ENCODE peak calls at places on chromosome 20, in eight cellular contexts. One of them, this sample, is unnamed. For H3K4me1, the result is how much of the 10 kb centered on the place peaks cover.

GRCh38 chr20:13344671-13345070 is 123.6 kb downstream of the ISM1 start:
- DNase-seq in neuronal stem cell: no peak
- DNase-seq in adrenal gland: no peak
- DNase-seq in heart right ventricle: no peak
- DNase-seq in heart left ventricle: no peak
- DNase-seq in prostate gland: no peak
- DNase-seq in esophagus muscularis mucosa: no peak
- DNase-seq in aorta: no peak
- DNase-seq in this sample: no peak

GRCh38 chr20:58880994-58881752 is 28.7 kb downstream of the GNAS start:
- DNase-seq in prostate gland: no peak
- DNase-seq in aorta: no peak
- DNase-seq in neuronal stem cell: no peak
- DNase-seq in heart right ventricle: no peak
- DNase-seq in esophagus muscularis mucosa: no peak
- DNase-seq in heart left ventricle: no peak
- DNase-seq in adrenal gland: peak
- DNase-seq in this sample: peak

GRCh38 chr20:35515949-35516645 is 13.4 kb downstream of the C20orf173 start:
- DNase-seq in heart left ventricle: no peak
- DNase-seq in adrenal gland: peak
- DNase-seq in aorta: no peak
- DNase-seq in neuronal stem cell: no peak
- DNase-seq in prostate gland: no peak
- DNase-seq in heart right ventricle: no peak
- DNase-seq in esophagus muscularis mucosa: no peak
- DNase-seq in this sample: no peak

GRCh38 chr20:62219101-62219991 is 732 bp downstream of the HRH3 start:
- DNase-seq in heart left ventricle: peak
- DNase-seq in esophagus muscularis mucosa: no peak
- DNase-seq in prostate gland: no peak
- DNase-seq in heart right ventricle: no peak
- DNase-seq in aorta: no peak
- DNase-seq in neuronal stem cell: no peak
- DNase-seq in adrenal gland: no peak
- DNase-seq in this sample: no peak

GRCh38 chr20:63624486-63624885 is 2.4 kb downstream of the GMEB2 start:
- DNase-seq in neuronal stem cell: no peak
- DNase-seq in prostate gland: no peak
- DNase-seq in adrenal gland: no peak
- DNase-seq in heart left ventricle: peak
- DNase-seq in heart right ventricle: no peak
- DNase-seq in esophagus muscularis mucosa: no peak
- DNase-seq in aorta: no peak
- DNase-seq in this sample: no peak

GRCh38 chr20:47238780-47239769 is 117.4 kb downstream of the ZMYND8 start:
- DNase-seq in adrenal gland: no peak
- DNase-seq in heart left ventricle: no peak
- DNase-seq in prostate gland: no peak
- DNase-seq in esophagus muscularis mucosa: no peak
- DNase-seq in aorta: no peak
- DNase-seq in neuronal stem cell: no peak
- DNase-seq in heart right ventricle: no peak
- DNase-seq in this sample: no peak

GRCh38 chr20:42401598-42401997 is 783.4 kb upstream of the CHD6 start:
- DNase-seq in adrenal gland: no peak
- DNase-seq in neuronal stem cell: no peak
- DNase-seq in aorta: no peak
- DNase-seq in esophagus muscularis mucosa: peak
- DNase-seq in heart right ventricle: no peak
- DNase-seq in heart left ventricle: no peak
- DNase-seq in prostate gland: no peak
- DNase-seq in this sample: no peak

GRCh38 chr20:6583134-6583738 is 184.2 kb upstream of the BMP2 start:
- DNase-seq in prostate gland: peak
- DNase-seq in heart left ventricle: peak
- DNase-seq in esophagus muscularis mucosa: no peak
- DNase-seq in aorta: no peak
- DNase-seq in heart right ventricle: peak
- DNase-seq in neuronal stem cell: peak
- DNase-seq in adrenal gland: peak
- DNase-seq in this sample: peak

GRCh38 chr20:3550857-3551256 is 80.0 kb downstream of the ATRN start:
- DNase-seq in adrenal gland: no peak
- DNase-seq in neuronal stem cell: no peak
- DNase-seq in heart left ventricle: no peak
- DNase-seq in heart right ventricle: no peak
- DNase-seq in aorta: no peak
- DNase-seq in esophagus muscularis mucosa: no peak
- DNase-seq in prostate gland: no peak
- DNase-seq in this sample: peak

DNA sequence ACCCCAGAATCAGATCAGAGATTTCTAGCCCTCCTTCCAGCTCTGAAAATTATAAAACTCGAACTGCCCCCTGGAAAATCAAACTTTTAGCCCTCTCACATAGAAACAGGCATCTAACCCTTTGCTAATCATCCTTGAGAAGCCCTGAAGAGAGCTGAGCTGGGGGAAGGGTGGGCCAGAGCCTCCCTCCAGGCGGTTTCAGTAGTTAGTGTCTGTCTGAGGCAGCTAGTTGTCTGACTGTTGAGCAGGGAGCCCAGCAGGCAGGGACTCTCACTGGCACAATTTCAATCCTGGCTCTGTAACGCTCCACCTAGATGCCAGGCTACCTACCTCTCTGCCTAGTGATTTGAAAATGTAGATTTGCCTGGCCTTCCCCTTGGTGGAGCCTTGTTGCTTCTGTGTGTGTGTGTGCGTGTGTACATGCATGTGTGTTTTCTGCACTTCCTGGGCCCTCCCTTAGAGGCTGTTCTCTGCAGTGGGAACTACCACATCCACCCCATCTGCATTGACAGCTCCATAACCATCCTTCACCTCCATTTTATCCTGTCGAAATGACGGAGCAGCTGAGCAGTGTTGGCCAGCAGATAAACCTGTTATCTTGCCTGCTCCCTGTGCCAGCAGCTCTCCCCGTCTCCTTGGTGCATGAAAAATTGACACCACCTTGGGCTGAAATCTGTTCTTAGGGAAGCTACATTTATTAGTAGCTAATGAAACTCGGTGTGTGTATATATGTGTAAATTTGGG is 69.6 kb upstream of the VSTM2L start:
- DNase-seq in heart left ventricle: no peak
- DNase-seq in heart right ventricle: no peak
- DNase-seq in adrenal gland: no peak
- DNase-seq in aorta: no peak
- DNase-seq in neuronal stem cell: no peak
- DNase-seq in prostate gland: no peak
- DNase-seq in esophagus muscularis mucosa: no peak
- DNase-seq in this sample: no peak
- H3K4me1 ChIP-seq in heart left ventricle: under half
- H3K4me1 ChIP-seq in heart right ventricle: under half
- H3K4me1 ChIP-seq in adrenal gland: under half
- H3K4me1 ChIP-seq in aorta: under half
- H3K4me1 ChIP-seq in neuronal stem cell: under half
- H3K4me1 ChIP-seq in prostate gland: under half
- H3K4me1 ChIP-seq in esophagus muscularis mucosa: under half
- H3K4me1 ChIP-seq in this sample: under half

GRCh38 chr20:20820780-20821495 is 108.5 kb upstream of the RALGAPA2 start:
- DNase-seq in heart left ventricle: no peak
- DNase-seq in prostate gland: no peak
- DNase-seq in aorta: no peak
- DNase-seq in esophagus muscularis mucosa: no peak
- DNase-seq in heart right ventricle: no peak
- DNase-seq in neuronal stem cell: no peak
- DNase-seq in adrenal gland: no peak
- DNase-seq in this sample: no peak
- H3K27ac ChIP-seq in heart left ventricle: no peak
- H3K27ac ChIP-seq in prostate gland: no peak
- H3K27ac ChIP-seq in aorta: no peak
- H3K27ac ChIP-seq in esophagus muscularis mucosa: no peak
- H3K27ac ChIP-seq in heart right ventricle: no peak
- H3K27ac ChIP-seq in neuronal stem cell: no peak
- H3K27ac ChIP-seq in adrenal gland: no peak
- H3K27ac ChIP-seq in this sample: no peak

GRCh38 chr20:10539818-10540553 is 104.9 kb downstream of the SLX4IP start:
- DNase-seq in heart right ventricle: no peak
- DNase-seq in esophagus muscularis mucosa: no peak
- DNase-seq in prostate gland: no peak
- DNase-seq in heart left ventricle: no peak
- DNase-seq in neuronal stem cell: no peak
- DNase-seq in adrenal gland: no peak
- DNase-seq in aorta: no peak
- DNase-seq in this sample: no peak
- H3K4me1 ChIP-seq in heart right ventricle: under half
- H3K4me1 ChIP-seq in esophagus muscularis mucosa: under half
- H3K4me1 ChIP-seq in prostate gland: under half
- H3K4me1 ChIP-seq in heart left ventricle: under half
- H3K4me1 ChIP-seq in neuronal stem cell: under half
- H3K4me1 ChIP-seq in adrenal gland: under half
- H3K4me1 ChIP-seq in aorta: under half
- H3K4me1 ChIP-seq in this sample: under half

DNA sequence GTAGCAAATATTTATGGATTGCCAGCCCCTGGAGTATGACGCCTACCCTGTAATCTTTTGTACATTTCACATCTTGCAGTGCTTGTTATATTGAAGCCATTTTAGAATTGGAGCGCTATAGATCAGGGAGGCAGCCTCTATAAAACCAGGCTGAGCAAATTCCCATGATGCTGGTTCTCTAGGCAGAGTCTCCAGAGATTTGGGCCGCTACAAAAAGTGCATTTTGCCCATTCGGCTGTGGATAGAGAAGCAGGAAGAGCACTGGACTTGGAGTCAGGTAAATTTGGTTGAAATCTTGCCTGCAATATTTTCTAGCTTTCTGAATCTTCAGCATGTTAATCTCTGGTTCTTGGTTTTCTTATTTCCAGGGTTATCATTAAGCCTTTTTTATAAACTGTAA is 2.0 kb downstream of the YWHAB start:
- DNase-seq in heart left ventricle: no peak
- DNase-seq in aorta: no peak
- DNase-seq in adrenal gland: no peak
- DNase-seq in prostate gland: no peak
- DNase-seq in heart right ventricle: no peak
- DNase-seq in esophagus muscularis mucosa: no peak
- DNase-seq in neuronal stem cell: no peak
- DNase-seq in this sample: no peak
- H3K27ac ChIP-seq in heart left ventricle: no peak
- H3K27ac ChIP-seq in aorta: no peak
- H3K27ac ChIP-seq in adrenal gland: no peak
- H3K27ac ChIP-seq in prostate gland: no peak
- H3K27ac ChIP-seq in heart right ventricle: no peak
- H3K27ac ChIP-seq in esophagus muscularis mucosa: no peak
- H3K27ac ChIP-seq in neuronal stem cell: no peak
- H3K27ac ChIP-seq in this sample: no peak

GRCh38 chr20:52483382-52483781 is 291.8 kb upstream of the ZFP64 start:
- DNase-seq in heart right ventricle: no peak
- DNase-seq in esophagus muscularis mucosa: no peak
- DNase-seq in neuronal stem cell: no peak
- DNase-seq in prostate gland: no peak
- DNase-seq in aorta: no peak
- DNase-seq in adrenal gland: no peak
- DNase-seq in heart left ventricle: no peak
- DNase-seq in this sample: no peak
- H3K4me1 ChIP-seq in heart right ventricle: under half
- H3K4me1 ChIP-seq in esophagus muscularis mucosa: under half
- H3K4me1 ChIP-seq in neuronal stem cell: under half
- H3K4me1 ChIP-seq in prostate gland: under half
- H3K4me1 ChIP-seq in aorta: under half
- H3K4me1 ChIP-seq in adrenal gland: under half
- H3K4me1 ChIP-seq in heart left ventricle: under half
- H3K4me1 ChIP-seq in this sample: under half

This sample was measured in body of pancreas.